ENCODE peak calls at places on chromosomes 1 and 21, in five cellular contexts. One of them, this sample, is unnamed. For H3K27me3, the result is how much of the 10 kb centered on the place peaks cover.

GRCh38 chr1:25572708-25573590 is 29.5 kb downstream of the LDLRAP1 start:
- DNase-seq in AG04450: no peak
- DNase-seq in psoas muscle: peak
- DNase-seq in transverse colon: peak
- DNase-seq in mammary epithelial cell: peak
- DNase-seq in this sample: peak

GRCh38 chr1:214398490-214398889 is 117.5 kb downstream of the SMYD2 start:
- DNase-seq in AG04450: no peak
- DNase-seq in transverse colon: no peak
- DNase-seq in mammary epithelial cell: no peak
- DNase-seq in psoas muscle: no peak
- DNase-seq in this sample: no peak

GRCh38 chr1:230099435-230099834 is 32.4 kb downstream of the GALNT2 start:
- DNase-seq in AG04450: no peak
- DNase-seq in transverse colon: no peak
- DNase-seq in psoas muscle: no peak
- DNase-seq in mammary epithelial cell: no peak
- DNase-seq in this sample: no peak

GRCh38 chr1:238647877-238648276 is 738.5 kb upstream of the CHRM3 start:
- DNase-seq in transverse colon: no peak
- DNase-seq in psoas muscle: no peak
- DNase-seq in mammary epithelial cell: peak
- DNase-seq in AG04450: peak
- DNase-seq in this sample: no peak

GRCh38 chr1:171661076-171661650 is 8.7 kb upstream of the MYOC start:
- DNase-seq in mammary epithelial cell: peak
- DNase-seq in psoas muscle: no peak
- DNase-seq in transverse colon: no peak
- DNase-seq in AG04450: no peak
- DNase-seq in this sample: no peak

GRCh38 chr1:22689505-22689904 is 21.1 kb upstream of the EPHB2 start:
- DNase-seq in AG04450: peak
- DNase-seq in transverse colon: no peak
- DNase-seq in mammary epithelial cell: peak
- DNase-seq in psoas muscle: no peak
- DNase-seq in this sample: no peak

GRCh38 chr1:27001570-27002360 is 8.3 kb downstream of the TRNP1 start:
- DNase-seq in mammary epithelial cell: peak
- DNase-seq in psoas muscle: peak
- DNase-seq in AG04450: no peak
- DNase-seq in transverse colon: no peak
- DNase-seq in this sample: no peak

GRCh38 chr1:62356257-62356835 is 37.1 kb upstream of the KANK4 start:
- DNase-seq in AG04450: peak
- DNase-seq in psoas muscle: no peak
- DNase-seq in transverse colon: no peak
- DNase-seq in mammary epithelial cell: peak
- DNase-seq in this sample: no peak

GRCh38 chr1:168499094-168500049 is 44.4 kb downstream of the XCL2 start:
- DNase-seq in psoas muscle: no peak
- DNase-seq in AG04450: no peak
- DNase-seq in mammary epithelial cell: peak
- DNase-seq in transverse colon: no peak
- DNase-seq in this sample: no peak

GRCh38 chr1:182604128-182604834 is at the start of gene RGS16:
- DNase-seq in psoas muscle: peak
- DNase-seq in AG04450: peak
- DNase-seq in transverse colon: peak
- DNase-seq in mammary epithelial cell: peak
- DNase-seq in this sample: peak

GRCh38 chr21:42724226-42724920 is 71.0 kb downstream of the PDE9A start:
- DNase-seq in mammary epithelial cell: peak
- DNase-seq in transverse colon: peak
- DNase-seq in psoas muscle: no peak
- DNase-seq in AG04450: peak
- DNase-seq in this sample: no peak

GRCh38 chr1:43272161-43272560 is 2.4 kb downstream of the TMEM125 start:
- DNase-seq in transverse colon: no peak
- DNase-seq in AG04450: no peak
- DNase-seq in mammary epithelial cell: no peak
- DNase-seq in psoas muscle: no peak
- DNase-seq in this sample: no peak

GRCh38 chr21:35811115-35811806 is 249.1 kb downstream of the SETD4 start:
- DNase-seq in mammary epithelial cell: no peak
- DNase-seq in psoas muscle: no peak
- DNase-seq in AG04450: no peak
- DNase-seq in transverse colon: no peak
- DNase-seq in this sample: no peak

GRCh38 chr1:237903961-237904360 is 13.2 kb upstream of the ZP4 start:
- DNase-seq in mammary epithelial cell: peak
- DNase-seq in psoas muscle: no peak
- DNase-seq in AG04450: no peak
- DNase-seq in transverse colon: no peak
- DNase-seq in this sample: no peak

GRCh38 chr1:1128454-1129139 is 12.7 kb upstream of the C1orf159 start:
- DNase-seq in psoas muscle: no peak
- DNase-seq in mammary epithelial cell: no peak
- DNase-seq in AG04450: no peak
- DNase-seq in transverse colon: peak
- DNase-seq in this sample: no peak

DNA sequence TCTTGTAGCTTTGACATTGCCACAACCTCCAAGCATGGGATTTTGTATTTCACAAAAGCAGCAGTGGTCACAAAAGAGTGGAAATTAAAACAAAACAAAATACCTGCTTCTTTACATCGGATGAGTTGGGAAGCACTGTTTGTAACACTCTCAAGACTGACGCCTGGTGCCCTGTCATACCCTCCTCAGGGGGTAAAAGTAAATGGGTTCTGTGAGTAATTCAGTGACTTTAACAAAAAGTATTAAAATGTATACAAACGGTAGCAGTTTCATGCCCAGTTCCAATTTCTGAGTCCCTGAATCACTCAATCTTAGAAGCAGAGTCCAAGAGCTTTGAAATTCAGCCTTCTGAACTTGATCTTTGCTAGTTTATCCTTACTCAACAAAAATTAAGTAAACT is 152.5 kb downstream of the TIAM1 start:
- DNase-seq in AG04450: no peak
- DNase-seq in psoas muscle: no peak
- DNase-seq in transverse colon: no peak
- DNase-seq in mammary epithelial cell: no peak
- DNase-seq in this sample: no peak
- TF ChIP-seq CTCF in AG04450: no peak
- TF ChIP-seq CTCF in psoas muscle: no peak
- TF ChIP-seq CTCF in transverse colon: no peak
- TF ChIP-seq CTCF in mammary epithelial cell: no peak
- TF ChIP-seq CTCF in this sample: no peak

DNA sequence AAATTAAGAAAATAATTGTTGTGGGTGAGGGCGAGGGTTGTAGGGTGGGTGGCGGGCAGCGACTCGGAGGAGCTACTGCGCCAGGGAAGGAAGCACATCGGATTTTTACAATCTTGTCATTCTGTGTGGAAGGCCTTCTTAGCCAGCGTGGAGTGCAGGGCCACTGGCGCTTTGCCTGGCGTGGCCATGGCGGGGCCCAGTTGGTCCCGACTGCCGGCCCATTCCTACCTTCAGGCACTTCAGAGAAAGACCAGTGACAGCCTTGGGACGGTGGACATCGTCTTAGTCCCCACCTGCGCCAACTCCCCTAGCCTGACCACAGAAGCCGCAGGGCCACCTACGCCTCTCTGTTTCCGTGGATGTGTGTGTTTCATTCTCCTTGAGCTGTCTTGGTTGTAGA is 136.9 kb upstream of the NEGR1 start:
- DNase-seq in transverse colon: no peak
- DNase-seq in mammary epithelial cell: no peak
- DNase-seq in psoas muscle: no peak
- DNase-seq in AG04450: no peak
- DNase-seq in this sample: no peak
- H3K27me3 ChIP-seq in transverse colon: under half
- H3K27me3 ChIP-seq in mammary epithelial cell: under half
- H3K27me3 ChIP-seq in psoas muscle: under half
- H3K27me3 ChIP-seq in AG04450: under half
- H3K27me3 ChIP-seq in this sample: under half

GRCh38 chr1:151010346-151010726 is 2.1 kb downstream of the PRUNE1 start:
- DNase-seq in AG04450: no peak
- DNase-seq in psoas muscle: no peak
- DNase-seq in mammary epithelial cell: no peak
- DNase-seq in transverse colon: no peak
- DNase-seq in this sample: no peak

GRCh38 chr1:151012684-151013471 is 4.6 kb downstream of the PRUNE1 start:
- DNase-seq in mammary epithelial cell: no peak
- DNase-seq in transverse colon: peak
- DNase-seq in psoas muscle: no peak
- DNase-seq in AG04450: no peak
- DNase-seq in this sample: no peak

GRCh38 chr1:151009674-151010345 is 1.6 kb downstream of the PRUNE1 start:
- DNase-seq in transverse colon: no peak
- DNase-seq in mammary epithelial cell: no peak
- DNase-seq in psoas muscle: no peak
- DNase-seq in AG04450: no peak
- DNase-seq in this sample: no peak

GRCh38 chr1:151011154-151011850 is 3.1 kb downstream of the PRUNE1 start:
- DNase-seq in AG04450: no peak
- DNase-seq in psoas muscle: no peak
- DNase-seq in transverse colon: no peak
- DNase-seq in mammary epithelial cell: no peak
- DNase-seq in this sample: no peak

DNA sequence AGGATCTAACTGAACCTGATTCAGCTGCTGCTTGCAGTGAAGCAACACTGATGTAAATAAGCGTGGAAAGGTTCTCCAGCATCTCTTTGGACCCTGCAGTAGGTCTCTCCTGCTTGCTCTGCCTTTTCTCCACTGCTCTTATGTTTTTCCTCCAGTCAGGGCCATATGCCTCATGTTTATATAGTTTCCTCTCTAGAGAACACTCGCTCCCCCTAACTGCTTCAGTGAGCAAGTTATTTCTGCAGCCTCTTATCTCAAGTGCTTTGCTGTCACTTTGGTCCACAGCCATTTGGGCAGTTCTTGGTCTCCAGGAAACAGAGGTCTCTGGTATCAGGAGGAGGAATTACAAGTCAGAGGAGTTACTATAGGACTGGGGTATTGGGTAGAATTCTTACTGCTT is 5.3 kb downstream of the PRUNE1 start:
- DNase-seq in AG04450: no peak
- DNase-seq in psoas muscle: no peak
- DNase-seq in transverse colon: no peak
- DNase-seq in mammary epithelial cell: no peak
- DNase-seq in this sample: no peak
- TF ChIP-seq CTCF in AG04450: peak
- TF ChIP-seq CTCF in psoas muscle: no peak
- TF ChIP-seq CTCF in transverse colon: no peak
- TF ChIP-seq CTCF in mammary epithelial cell: no peak
- TF ChIP-seq CTCF in this sample: no peak

GRCh38 chr1:3981261-3981660 is 81.2 kb upstream of the C1orf174 start:
- DNase-seq in AG04450: no peak
- DNase-seq in psoas muscle: no peak
- DNase-seq in mammary epithelial cell: no peak
- DNase-seq in transverse colon: no peak
- DNase-seq in this sample: no peak
- H3K27me3 ChIP-seq in AG04450: under half
- H3K27me3 ChIP-seq in psoas muscle: under half
- H3K27me3 ChIP-seq in mammary epithelial cell: under half
- H3K27me3 ChIP-seq in transverse colon: under half
- H3K27me3 ChIP-seq in this sample: under half

GRCh38 chr1:109498161-109498801 is 4.4 kb downstream of the CYB561D1 start:
- DNase-seq in AG04450: no peak
- DNase-seq in psoas muscle: no peak
- DNase-seq in transverse colon: no peak
- DNase-seq in mammary epithelial cell: no peak
- DNase-seq in this sample: no peak
- TF ChIP-seq CTCF in AG04450: peak
- TF ChIP-seq CTCF in psoas muscle: peak
- TF ChIP-seq CTCF in transverse colon: peak
- TF ChIP-seq CTCF in mammary epithelial cell: peak
- TF ChIP-seq CTCF in this sample: peak

DNA sequence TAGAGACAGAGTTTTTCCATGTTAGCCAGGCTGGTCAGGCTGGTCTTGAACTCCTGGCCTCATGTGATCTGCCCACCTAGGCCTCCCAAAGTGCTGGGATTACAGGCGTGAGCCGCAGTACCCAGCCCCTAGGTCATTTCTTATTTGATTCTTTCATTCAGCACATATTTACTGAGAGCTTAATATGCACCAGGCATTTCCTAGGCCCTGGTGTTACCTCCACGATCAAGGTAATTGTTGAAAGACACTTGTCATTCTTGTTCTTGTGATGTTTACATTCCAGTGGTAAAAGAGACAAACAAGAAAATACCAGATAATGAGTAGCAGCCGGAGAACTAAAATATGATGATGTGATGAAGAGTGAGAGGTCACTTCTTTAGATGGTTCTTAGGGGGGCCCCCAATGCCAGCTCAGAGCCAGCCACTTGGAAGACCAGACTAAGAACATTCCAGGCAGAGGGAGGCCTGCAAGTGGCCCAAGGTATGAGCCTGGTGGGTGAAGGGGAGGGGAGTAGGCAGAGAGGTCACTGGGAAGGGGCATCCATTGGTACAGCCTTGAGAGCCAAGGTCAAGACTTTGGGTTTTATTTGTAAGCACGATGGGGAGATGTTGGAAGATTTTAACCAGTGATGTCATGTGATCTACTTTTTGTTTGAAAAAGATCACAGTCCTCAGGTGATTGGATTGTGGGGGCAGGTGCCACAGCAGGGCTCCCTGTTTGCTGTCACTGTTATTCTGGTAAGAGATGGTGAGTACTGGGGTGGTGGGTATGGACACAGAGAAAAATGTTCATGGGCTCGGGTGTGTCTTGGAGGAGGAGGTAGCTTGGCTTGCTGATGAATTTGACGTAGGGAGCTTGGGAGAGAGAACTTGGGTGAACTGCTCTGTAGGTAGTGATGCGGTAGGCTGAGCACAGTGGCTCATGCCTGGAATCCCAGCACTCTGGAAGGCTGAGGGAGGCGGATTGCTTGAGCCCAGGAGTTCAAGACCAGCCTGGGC is 18.7 kb downstream of the UBE2Q1 start:
- DNase-seq in transverse colon: no peak
- DNase-seq in AG04450: no peak
- DNase-seq in mammary epithelial cell: no peak
- DNase-seq in psoas muscle: no peak
- DNase-seq in this sample: no peak
- H3K27me3 ChIP-seq in transverse colon: under half
- H3K27me3 ChIP-seq in AG04450: under half
- H3K27me3 ChIP-seq in mammary epithelial cell: under half
- H3K27me3 ChIP-seq in psoas muscle: under half
- H3K27me3 ChIP-seq in this sample: under half

DNA sequence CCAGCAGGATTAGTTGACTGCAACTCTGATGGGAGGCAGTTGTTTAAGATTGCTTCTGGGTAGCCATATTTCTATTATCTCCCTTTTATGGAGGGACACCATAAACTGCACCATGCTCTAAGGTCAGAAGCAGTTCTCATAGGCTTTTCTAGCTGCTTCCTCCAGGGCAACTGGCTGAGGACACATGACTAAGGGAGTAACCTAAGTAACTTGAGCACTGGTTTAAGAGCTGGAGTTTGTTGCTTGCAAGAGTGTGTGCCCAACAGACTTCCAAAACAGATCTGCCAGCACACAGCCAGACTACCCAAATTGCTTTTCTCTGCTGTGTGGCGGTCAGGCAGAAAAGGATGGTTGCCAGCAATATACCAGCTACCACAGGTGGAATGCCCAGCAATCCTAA is 111.2 kb upstream of the LHX8 start:
- DNase-seq in transverse colon: no peak
- DNase-seq in AG04450: no peak
- DNase-seq in psoas muscle: no peak
- DNase-seq in mammary epithelial cell: no peak
- DNase-seq in this sample: no peak
- TF ChIP-seq CTCF in transverse colon: no peak
- TF ChIP-seq CTCF in AG04450: no peak
- TF ChIP-seq CTCF in psoas muscle: no peak
- TF ChIP-seq CTCF in mammary epithelial cell: no peak
- TF ChIP-seq CTCF in this sample: no peak

GRCh38 chr1:30908446-30908885 is at the start of gene SDC3:
- DNase-seq in AG04450: no peak
- DNase-seq in psoas muscle: no peak
- DNase-seq in mammary epithelial cell: no peak
- DNase-seq in transverse colon: peak
- DNase-seq in this sample: no peak
- H3K27me3 ChIP-seq in AG04450: under half
- H3K27me3 ChIP-seq in psoas muscle: under half
- H3K27me3 ChIP-seq in mammary epithelial cell: under half
- H3K27me3 ChIP-seq in transverse colon: under half
- H3K27me3 ChIP-seq in this sample: under half

This sample was measured in CD4-positive, alpha-beta T cell.